ENCODE peak calls at places on chromosomes 1 and 21, in seven cellular contexts. B is cardiac fibroblast, F is LNCaP clone FGC, P is esophagus muscularis mucosa, L is Calu3, H is heart right ventricle, Q is K562. T is an unnamed sample.

GRCh38 chr1:18928406-18928805 is 26.1 kb upstream of the ALDH4A1 start:
- DNase-seq in L (no peak), P (no peak), F (no peak), H (no peak), Q (no peak), B (no peak), T (no peak)

GRCh38 chr1:58755468-58755872 is 28.4 kb downstream of the JUN start:
- DNase-seq in L (peak), H (peak), B (peak), P (no peak), F (no peak), Q (peak), T (peak)

GRCh38 chr1:244759158-244759557 is 76.3 kb upstream of the COX20 start:
- DNase-seq in L (no peak), Q (no peak), F (no peak), H (no peak), B (no peak), P (no peak), T (no peak)

GRCh38 chr1:12447849-12448312 is 170.1 kb downstream of the DHRS3 start:
- DNase-seq in L (no peak), P (no peak), H (no peak), B (no peak), F (no peak), Q (no peak), T (no peak)

GRCh38 chr1:214018605-214019268 is 31.0 kb downstream of the PROX1 start:
- DNase-seq in Q (no peak), P (no peak), L (no peak), B (no peak), H (no peak), F (no peak), T (no peak)

GRCh38 chr1:27418326-27418761 is 25.9 kb downstream of the GPR3 start:
- DNase-seq in F (no peak), B (peak), Q (peak), P (no peak), H (peak), L (peak), T (peak)

GRCh38 chr1:175129182-175129581 is 61.5 kb downstream of the TNN start:
- DNase-seq in L (no peak), F (no peak), H (no peak), Q (no peak), P (no peak), B (peak), T (peak)

GRCh38 chr1:247337250-247337746 is 5.6 kb upstream of the ZNF496 start:
- DNase-seq in F (no peak), Q (peak), P (no peak), L (no peak), B (peak), H (peak), T (no peak)

GRCh38 chr1:91007827-91008226 is 14.0 kb downstream of the ZNF644 start:
- DNase-seq in L (no peak), B (no peak), F (no peak), Q (no peak), P (no peak), H (no peak), T (no peak)

GRCh38 chr1:30668026-30668425 is 55.4 kb downstream of the MATN1 start:
- DNase-seq in B (peak), H (no peak), F (no peak), P (no peak), Q (peak), L (peak), T (peak)

GRCh38 chr1:44721521-44722361 is 9.2 kb downstream of the RNU5D-1 start:
- DNase-seq in B (peak), L (peak), F (peak), Q (peak), P (no peak), H (no peak), T (peak)

GRCh38 chr1:72241397-72241796 is 40.9 kb downstream of the NEGR1 start:
- DNase-seq in L (no peak), Q (no peak), P (no peak), F (no peak), B (peak), H (no peak), T (no peak)

GRCh38 chr1:147491098-147491497 is 50.2 kb upstream of the BCL9 start:
- DNase-seq in F (no peak), L (no peak), Q (no peak), H (no peak), P (peak), B (no peak), T (no peak)

DNA sequence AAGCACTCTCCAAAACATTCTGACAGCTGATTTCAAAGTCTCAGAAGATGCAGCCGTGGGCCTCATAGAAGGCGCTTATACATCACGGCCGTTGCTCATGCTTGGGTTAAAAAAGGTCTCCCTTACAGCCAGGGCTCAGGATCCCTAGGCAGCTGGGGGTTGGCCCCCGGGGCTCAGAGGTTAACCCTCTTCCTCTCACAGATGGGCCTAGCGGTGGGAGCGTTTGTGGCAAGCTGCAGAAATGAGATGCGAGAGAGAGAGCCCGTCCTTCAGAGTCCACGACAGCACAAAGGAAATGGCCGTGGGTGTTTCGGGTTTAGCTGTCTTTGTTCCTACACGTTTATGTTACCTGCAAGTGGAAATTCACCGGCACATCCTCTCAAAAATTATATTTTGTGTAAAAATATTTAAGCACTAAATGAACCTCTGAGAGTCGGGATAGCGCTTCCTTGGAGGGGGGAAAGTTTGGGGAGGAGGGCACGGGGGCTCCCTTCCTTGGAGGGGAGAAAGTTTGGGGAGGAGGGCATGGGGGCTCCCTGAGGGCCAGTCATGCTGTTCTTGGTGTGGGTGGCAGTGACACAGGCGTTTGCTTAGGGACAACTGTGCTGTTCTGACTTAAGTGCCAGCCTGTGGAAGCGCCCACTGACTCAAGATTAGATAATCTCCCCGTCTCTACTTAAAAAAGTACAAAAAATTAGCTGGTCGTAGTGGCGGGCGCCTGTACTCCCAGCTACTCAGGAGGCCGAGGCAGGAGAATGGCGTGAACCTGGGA is 20.5 kb upstream of the PRDM15 start:
- DNase-seq in L (no peak), Q (no peak), P (no peak), H (no peak), F (no peak), B (no peak), T (no peak)
- TF ChIP-seq CTCF in L (no peak), Q (no peak), P (no peak), H (no peak), F (no peak), B (no peak), T (no peak)

DNA sequence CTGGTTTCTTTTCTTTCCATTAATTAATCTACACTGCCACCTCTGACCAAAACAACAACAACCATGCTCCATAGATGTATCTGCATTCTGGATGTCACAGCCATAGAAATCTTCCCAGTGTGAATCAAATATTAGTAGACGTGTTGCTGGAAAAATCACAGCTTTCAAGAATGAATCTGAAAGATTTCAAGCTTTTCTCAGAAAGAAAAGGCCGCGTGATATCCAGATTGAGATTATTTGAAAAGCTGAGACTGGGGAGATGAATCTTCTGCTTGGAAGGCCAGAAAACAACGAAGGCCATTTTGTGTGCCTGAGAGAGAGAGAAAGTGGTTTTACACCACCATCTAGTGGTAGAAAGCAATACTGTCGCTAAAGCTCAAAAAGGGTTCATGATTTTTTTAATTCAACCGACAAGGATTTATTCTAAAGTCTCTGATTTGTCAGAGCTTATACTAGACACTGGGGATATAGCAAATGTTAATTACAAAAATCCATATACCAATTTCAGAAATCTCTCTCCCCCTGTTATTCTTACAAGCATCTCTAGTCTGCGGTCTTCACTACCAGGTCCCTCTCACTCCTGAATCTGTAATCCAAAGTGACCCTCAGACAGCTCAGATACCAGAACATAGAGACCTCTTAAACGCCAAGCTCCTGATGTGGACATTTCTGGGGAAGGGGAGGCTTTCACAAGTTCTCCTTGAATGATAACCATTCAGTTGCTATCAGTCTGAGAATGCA is 87.5 kb upstream of the SGIP1 start:
- DNase-seq in P (no peak), B (peak), L (peak), H (peak), F (peak), Q (peak), T (peak)
- TF ChIP-seq CTCF in P (peak), B (peak), L (peak), H (peak), F (peak), Q (peak), T (peak)

DNA sequence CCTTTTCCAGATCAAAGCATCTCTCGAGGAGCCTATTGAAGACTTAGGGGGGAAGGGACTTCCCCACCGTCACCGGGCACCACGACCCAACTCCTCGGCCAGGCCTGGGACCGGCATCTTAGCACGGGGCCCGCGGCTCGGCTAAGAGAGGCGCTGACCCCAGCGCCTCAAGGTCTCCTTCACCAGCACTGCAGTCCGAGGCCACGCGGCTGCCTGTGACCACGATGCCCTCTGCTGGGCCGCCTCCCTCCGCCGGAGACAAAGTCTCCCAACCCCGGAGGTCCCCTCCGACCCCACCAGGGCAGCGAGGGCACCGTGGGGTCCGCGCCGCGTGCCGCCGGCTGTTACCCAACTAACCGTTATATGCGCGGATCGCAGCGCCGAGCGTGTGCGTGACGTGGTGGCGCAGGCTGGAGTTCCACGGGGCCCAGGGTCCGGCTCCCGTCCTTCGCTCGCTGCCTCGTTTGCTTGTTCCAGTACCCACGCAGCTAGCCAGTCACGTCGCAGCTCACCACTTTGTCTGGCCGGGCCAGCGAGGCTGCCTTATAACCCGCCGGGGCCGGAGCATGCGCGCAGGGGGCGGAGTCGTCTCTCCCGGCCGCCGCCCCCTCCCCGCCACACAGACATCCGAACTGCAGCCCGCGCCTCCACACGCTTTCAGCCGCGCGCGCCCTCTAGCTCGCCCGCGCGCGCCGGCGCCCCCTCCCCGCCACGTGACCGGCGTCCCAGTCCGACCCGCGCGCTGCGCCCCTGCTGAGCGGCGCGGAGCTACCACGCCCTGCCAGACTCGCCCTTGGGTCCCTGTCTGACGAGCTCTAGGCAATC is at the start of gene SLC16A1:
- DNase-seq in B (peak), P (peak), H (peak), Q (peak), L (peak), F (peak), T (peak)
- TF ChIP-seq CTCF in B (peak), P (peak), H (peak), Q (peak), L (no peak), F (peak), T (peak)

GRCh38 chr1:17632541-17633193 is 93.2 kb downstream of the ARHGEF10L start:
- DNase-seq in H (no peak), F (peak), B (peak), Q (no peak), P (no peak), L (no peak), T (peak)
- TF ChIP-seq CTCF in H (no peak), F (no peak), B (no peak), Q (no peak), P (no peak), L (no peak), T (peak)

GRCh38 chr21:25735895-25736597 is 1.3 kb downstream of the GABPA start:
- DNase-seq in P (no peak), Q (peak), B (peak), H (no peak), F (no peak), L (no peak), T (peak)

GRCh38 chr21:25734654-25735220 is at the start of the genes ATP5PF and GABPA:
- DNase-seq in L (peak), F (peak), H (peak), Q (peak), B (peak), P (peak), T (peak)

GRCh38 chr21:25733859-25734653 is 648 bp downstream of the ATP5PF start:
- DNase-seq in H (peak), Q (peak), F (no peak), L (peak), B (peak), P (no peak), T (peak)

GRCh38 chr21:25735221-25735894 is 586 bp downstream of the GABPA start:
- DNase-seq in P (peak), H (peak), B (peak), Q (peak), L (peak), F (no peak), T (peak)

GRCh38 chr21:25732091-25732760 is 2.5 kb downstream of the ATP5PF start:
- DNase-seq in P (no peak), B (no peak), F (no peak), L (no peak), H (peak), Q (no peak), T (no peak)
- TF ChIP-seq CTCF in P (no peak), B (no peak), F (no peak), L (no peak), H (no peak), Q (no peak), T (no peak)

GRCh38 chr21:45053561-45053960 is 20.8 kb upstream of the ADARB1 start:
- DNase-seq in H (no peak), F (no peak), B (no peak), P (no peak), L (no peak), Q (no peak), T (no peak)

GRCh38 chr21:45056505-45056904 is 17.9 kb upstream of the ADARB1 start:
- DNase-seq in B (no peak), H (peak), Q (no peak), L (no peak), P (no peak), F (no peak), T (no peak)

GRCh38 chr21:45055861-45056260 is 18.5 kb upstream of the ADARB1 start:
- DNase-seq in H (no peak), F (no peak), L (no peak), Q (no peak), B (no peak), P (no peak), T (no peak)

GRCh38 chr21:45054162-45054926 is 20.0 kb upstream of the ADARB1 start:
- DNase-seq in B (no peak), Q (no peak), F (no peak), P (no peak), H (no peak), L (no peak), T (no peak)

DNA sequence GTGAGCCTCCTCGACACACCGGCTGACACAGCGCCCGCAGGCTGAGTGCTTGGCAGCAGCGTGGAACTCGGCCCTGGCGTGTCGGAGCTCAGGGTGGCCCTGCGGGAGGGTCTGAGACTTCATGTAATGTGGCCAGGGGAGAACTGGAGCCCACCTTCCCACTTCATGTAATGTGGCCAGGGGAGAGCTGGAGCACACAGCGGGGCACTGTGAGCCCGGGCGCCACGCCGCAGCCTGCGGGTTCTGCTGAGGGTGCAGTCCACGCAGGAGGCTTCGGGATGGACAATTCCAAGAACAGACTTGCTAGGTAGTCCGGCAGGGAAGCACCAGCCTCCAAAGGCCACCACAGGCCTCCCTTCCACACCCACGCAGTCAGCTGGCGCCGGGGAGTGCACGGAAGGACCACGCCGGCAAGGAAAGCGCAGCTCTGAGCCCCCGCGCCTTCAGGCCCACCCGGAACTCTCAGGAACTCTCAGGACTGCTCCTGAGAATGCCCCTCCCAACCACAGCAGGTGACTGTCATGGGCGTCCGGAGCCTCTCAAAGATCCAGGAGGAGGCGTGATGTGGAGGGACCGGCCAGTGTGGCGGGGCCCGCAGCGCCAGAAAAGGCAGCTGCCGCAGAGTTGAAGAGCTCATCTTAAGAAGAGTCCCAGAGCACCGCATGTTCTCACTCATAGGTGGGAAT is 19.3 kb upstream of the ADARB1 start:
- DNase-seq in B (no peak), P (no peak), F (no peak), Q (no peak), L (no peak), H (no peak), T (no peak)
- TF ChIP-seq CTCF in B (no peak), P (no peak), F (no peak), Q (no peak), L (no peak), H (no peak), T (no peak)

GRCh38 chr1:2913091-2913490 is 108.2 kb upstream of the ACTRT2 start:
- DNase-seq in H (no peak), B (no peak), F (no peak), P (no peak), L (no peak), Q (no peak), T (no peak)

GRCh38 chr1:2912424-2912823 is 108.8 kb upstream of the ACTRT2 start:
- DNase-seq in L (no peak), Q (no peak), B (no peak), F (no peak), H (no peak), P (no peak), T (no peak)

GRCh38 chr1:2916706-2917105 is 104.6 kb upstream of the ACTRT2 start:
- DNase-seq in Q (no peak), F (no peak), H (no peak), B (no peak), P (no peak), L (no peak), T (no peak)

GRCh38 chr1:2916153-2916552 is 105.1 kb upstream of the ACTRT2 start:
- DNase-seq in B (no peak), L (no peak), Q (no peak), H (no peak), F (no peak), P (no peak), T (no peak)

GRCh38 chr1:2914702-2915101 is 106.6 kb upstream of the ACTRT2 start:
- DNase-seq in F (no peak), L (no peak), P (no peak), Q (no peak), H (no peak), B (no peak), T (no peak)
- TF ChIP-seq CTCF in F (peak), L (no peak), P (no peak), Q (no peak), H (no peak), B (no peak), T (no peak)

GRCh38 chr21:46097826-46098286 is at the start of gene COL6A2:
- DNase-seq in H (peak), F (no peak), L (peak), Q (peak), B (peak), P (peak), T (no peak)
- TF ChIP-seq CTCF in H (peak), F (peak), L (no peak), Q (peak), B (no peak), P (peak), T (peak)

GRCh38 chr1:223709598-223709997 is 2.7 kb upstream of the CAPN2 start:
- DNase-seq in L (no peak), F (no peak), H (no peak), Q (no peak), P (no peak), B (peak), T (no peak)
- TF ChIP-seq CTCF in L (no peak), F (peak), H (peak), Q (peak), P (peak), B (peak), T (peak)

GRCh38 chr21:42834730-42835191 is 44.6 kb downstream of the WDR4 start:
- DNase-seq in B (no peak), Q (peak), H (no peak), F (no peak), P (peak), L (no peak), T (no peak)

GRCh38 chr21:42833859-42834729 is 45.2 kb downstream of the WDR4 start:
- DNase-seq in F (no peak), B (no peak), H (no peak), L (no peak), P (peak), Q (peak), T (no peak)

GRCh38 chr21:42835211-42835610 is 44.1 kb downstream of the WDR4 start:
- DNase-seq in F (no peak), P (peak), L (no peak), Q (no peak), H (no peak), B (no peak), T (no peak)

GRCh38 chr21:42835611-42836401 is 43.5 kb downstream of the WDR4 start:
- DNase-seq in F (no peak), Q (no peak), L (no peak), H (no peak), P (peak), B (no peak), T (no peak)

DNA sequence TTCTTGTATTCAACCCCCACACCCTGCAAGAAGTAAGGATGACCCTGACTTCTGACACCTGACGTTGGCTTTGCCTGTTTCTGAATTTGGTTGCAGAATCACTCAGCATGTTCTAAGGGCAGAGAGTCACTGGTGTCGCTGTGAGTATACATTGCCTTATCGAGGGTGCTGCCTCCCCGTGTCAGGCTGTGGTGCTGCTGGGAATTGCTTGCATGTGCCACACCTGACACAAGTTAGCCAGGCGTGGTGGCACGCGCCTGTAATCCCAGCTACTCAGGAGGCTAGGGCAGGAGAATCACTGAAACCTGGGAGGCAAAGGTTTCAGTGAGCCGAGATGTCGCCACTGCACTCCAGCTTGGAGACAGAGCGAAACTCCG is 45.9 kb downstream of the WDR4 start:
- DNase-seq in L (peak), B (no peak), F (no peak), Q (peak), P (no peak), H (peak), T (no peak)
- TF ChIP-seq CTCF in L (no peak), B (no peak), F (peak), Q (peak), P (no peak), H (no peak), T (no peak)

T was measured in HFFc6.